ENCODE peak calls at places on chromosomes 5 and 9, in nine cellular contexts. F is neural crest cell, W is stomach, D is hepatocyte, O is HL-60, K is GM23338, L is H9, A is left ventricle myocardium inferior, S is GM06990. V is an unnamed sample.

GRCh38 chr9:27933210-27934062 is 360.2 kb upstream of the C9orf72 start:
- DNase-seq in F (no peak), W (no peak), D (no peak), O (no peak), K (no peak), L (no peak), A (no peak), S (no peak), V (no peak)

GRCh38 chr9:133188006-133188842 is 20.8 kb downstream of the OBP2B start:
- DNase-seq in F (peak; percentile 36), W (no peak), D (peak; percentile 69), O (no peak), K (peak; percentile 80), L (peak; percentile 86), A (no peak), S (no peak), V (peak; percentile 50)

GRCh38 chr5:119080975-119081374 is 10.1 kb downstream of the DMXL1 start:
- DNase-seq in F (no peak), W (no peak), D (no peak), O (no peak), K (peak; percentile 19), L (no peak), A (no peak), S (no peak), V (no peak)

GRCh38 chr5:27311544-27311943 is 273.2 kb upstream of the CDH9 start:
- DNase-seq in F (no peak), W (no peak), D (peak; percentile 18), O (no peak), K (peak; percentile 9), L (no peak), A (no peak), S (no peak), V (no peak)

GRCh38 chr5:139880416-139881144 is 85.0 kb downstream of the PSD2 start:
- DNase-seq in F (no peak), W (no peak), D (peak; percentile 57), O (no peak), K (no peak), L (no peak), A (no peak), S (no peak), V (no peak)

GRCh38 chr5:115450741-115451140 is 93.8 kb downstream of the FEM1C start:
- DNase-seq in F (no peak), W (no peak), D (no peak), O (no peak), K (no peak), L (no peak), A (no peak), S (no peak), V (no peak)

GRCh38 chr5:32095261-32095671 is 78.9 kb downstream of the GOLPH3 start:
- DNase-seq in F (no peak), W (peak; percentile 14), D (no peak), O (no peak), K (no peak), L (no peak), A (no peak), S (no peak), V (no peak)

GRCh38 chr5:158414780-158415179 is 555.8 kb upstream of the CLINT1 start:
- DNase-seq in F (no peak), W (no peak), D (no peak), O (no peak), K (no peak), L (no peak), A (no peak), S (no peak), V (no peak)

GRCh38 chr5:56588636-56589485 is 226.5 kb upstream of the MAP3K1 start:
- DNase-seq in F (no peak), W (peak; percentile 32), D (no peak), O (no peak), K (peak; percentile 57), L (peak; percentile 59), A (peak; percentile 74), S (peak; percentile 81), V (peak; percentile 19)

GRCh38 chr5:34585601-34586104 is 70.5 kb upstream of the RAI14 start:
- DNase-seq in F (no peak), W (peak; percentile 61), D (peak; percentile 59), O (no peak), K (no peak), L (no peak), A (no peak), S (no peak), V (no peak)

GRCh38 chr5:71882826-71883744 is 164.0 kb downstream of the CARTPT start:
- DNase-seq in F (no peak), W (no peak), D (no peak), O (no peak), K (no peak), L (no peak), A (peak; percentile 32), S (no peak), V (no peak)

GRCh38 chr9:92944921-92945320 is 2.4 kb upstream of the FGD3 start:
- DNase-seq in F (no peak), W (no peak), D (no peak), O (no peak), K (no peak), L (no peak), A (no peak), S (no peak), V (no peak)

GRCh38 chr5:159097461-159098284 is 2.0 kb downstream of the EBF1 start:
- DNase-seq in F (no peak), W (no peak), D (no peak), O (peak; percentile 76), K (peak; percentile 47), L (peak; percentile 39), A (peak; percentile 57), S (peak; percentile 70), V (peak; percentile 33)

GRCh38 chr9:85738509-85738908 is 3.2 kb downstream of the AGTPBP1 start:
- DNase-seq in F (no peak), W (no peak), D (no peak), O (no peak), K (no peak), L (no peak), A (no peak), S (no peak), V (no peak)

GRCh38 chr5:28779161-28779754 is 1740.9 kb upstream of the CDH9 start:
- DNase-seq in F (no peak), W (no peak), D (peak; percentile 13), O (no peak), K (peak; percentile 17), L (no peak), A (no peak), S (no peak), V (peak; percentile 9)

GRCh38 chr9:125889524-125890473 is 142.6 kb downstream of the PBX3 start:
- DNase-seq in F (peak; percentile 45), W (peak; percentile 43), D (peak; percentile 47), O (no peak), K (peak; percentile 77), L (peak; percentile 51), A (peak; percentile 39), S (peak; percentile 54), V (peak; percentile 39)

GRCh38 chr5:157072508-157072907 is 13.6 kb upstream of the HAVCR1 start:
- DNase-seq in F (no peak), W (no peak), D (no peak), O (no peak), K (no peak), L (no peak), A (no peak), S (no peak), V (no peak)

GRCh38 chr9:7298123-7298522 is 501.5 kb downstream of the DMAC1 start:
- DNase-seq in F (no peak), W (no peak), D (no peak), O (no peak), K (no peak), L (no peak), A (no peak), S (peak; percentile 80), V (no peak)

GRCh38 chr9:87910821-87911220 is 6.9 kb upstream of the SPATA31C1 start:
- DNase-seq in F (no peak), W (no peak), D (no peak), O (no peak), K (no peak), L (no peak), A (no peak), S (no peak), V (no peak)

GRCh38 chr5:180830253-180831138 is 27.9 kb upstream of the MGAT1 start:
- DNase-seq in F (no peak), W (peak; percentile 74), D (peak; percentile 68), O (no peak), K (peak; percentile 84), L (peak; percentile 67), A (peak; percentile 74), S (no peak), V (no peak)

GRCh38 chr5:150411245-150411979 is 1.3 kb downstream of the CD74 start:
- DNase-seq in F (no peak), W (peak; percentile 77), D (peak; percentile 34), O (peak; percentile 25), K (peak; percentile 70), L (no peak), A (peak; percentile 53), S (peak; percentile 72), V (no peak)

GRCh38 chr9:132699926-132700325 is 29.7 kb downstream of the GTF3C4 start:
- DNase-seq in F (no peak), W (no peak), D (no peak), O (no peak), K (no peak), L (no peak), A (no peak), S (no peak), V (no peak)

GRCh38 chr9:25857167-25857566 is 178.9 kb upstream of the TUSC1 start:
- DNase-seq in F (no peak), W (no peak), D (no peak), O (no peak), K (no peak), L (no peak), A (no peak), S (no peak), V (no peak)

GRCh38 chr5:1011226-1011631 is 2.6 kb downstream of the NKD2 start:
- DNase-seq in F (no peak), W (peak; percentile 62), D (peak; percentile 63), O (no peak), K (peak; percentile 88), L (peak; percentile 85), A (peak; percentile 22), S (no peak), V (peak; percentile 69)
- TF ChIP-seq CTCF in F (peak; percentile 62), W (peak; percentile 31), D (peak; percentile 43), O (no peak), K (peak; percentile 93), L (peak; percentile 93), A (peak; percentile 19), S (peak; percentile 67), V (peak; percentile 66)

GRCh38 chr5:179495906-179496455 is 54.4 kb upstream of the RUFY1 start:
- DNase-seq in F (no peak), W (no peak), D (no peak), O (no peak), K (no peak), L (no peak), A (no peak), S (no peak), V (no peak)
- TF ChIP-seq CTCF in F (no peak), W (no peak), D (no peak), O (no peak), K (peak; percentile 70), L (peak; percentile 53), A (no peak), S (peak; percentile 20), V (no peak)

GRCh38 chr5:164597293-164597900 is 1092.0 kb downstream of the MAT2B start:
- DNase-seq in F (no peak), W (no peak), D (peak; percentile 14), O (peak; percentile 7), K (peak; percentile 75), L (no peak), A (no peak), S (no peak), V (peak; percentile 18)
- TF ChIP-seq CTCF in F (peak; percentile 61), W (no peak), D (peak; percentile 28), O (peak; percentile 26), K (peak; percentile 70), L (peak; percentile 79), A (no peak), S (peak; percentile 41), V (peak; percentile 51)

GRCh38 chr5:43627028-43627427 is 24.0 kb downstream of the NNT start:
- DNase-seq in F (peak; percentile 9), W (no peak), D (peak; percentile 39), O (no peak), K (peak; percentile 88), L (peak; percentile 79), A (no peak), S (no peak), V (peak; percentile 59)
- TF ChIP-seq CTCF in F (peak; percentile 52), W (peak; percentile 25), D (peak; percentile 35), O (peak; percentile 35), K (peak; percentile 88), L (peak; percentile 78), A (peak; percentile 66), S (peak; percentile 51), V (peak; percentile 46)

V was measured in endothelial cell.